ENCODE peak calls at places on chromosome 15, in four cellular contexts. O is H1, H is K562, N is HepG2. X is an unnamed sample.

GRCh38 chr15:100056411-100057072 is 285.2 kb downstream of the ADAMTS17 start:
- DNase-seq in O (no peak), H (no peak), N (no peak), X (no peak)

GRCh38 chr15:49096090-49096750 is 50.0 kb upstream of the SECISBP2L start:
- DNase-seq in O (no peak), H (peak), N (peak), X (no peak)

GRCh38 chr15:25242957-25243799 is 195.6 kb downstream of the UBE3A start:
- DNase-seq in O (no peak), H (no peak), N (no peak), X (peak)

GRCh38 chr15:70095387-70096214 is 2.1 kb downstream of the TLE3 start:
- DNase-seq in O (peak), H (no peak), N (no peak), X (peak)

GRCh38 chr15:82058517-82059204 is 12.8 kb upstream of the MEX3B start:
- DNase-seq in O (no peak), H (no peak), N (no peak), X (no peak)

GRCh38 chr15:62606376-62607164 is 436.0 kb upstream of the TPM1 start:
- DNase-seq in O (no peak), H (no peak), N (no peak), X (no peak)

GRCh38 chr15:89790206-89790605 is 14.1 kb downstream of the MESP2 start:
- DNase-seq in O (no peak), H (no peak), N (no peak), X (no peak)

GRCh38 chr15:40754574-40754882 is 526 bp downstream of the RMDN3 start:
- DNase-seq in O (no peak), H (peak), N (no peak), X (peak)

GRCh38 chr15:69976366-69976994 is 121.2 kb downstream of the TLE3 start:
- DNase-seq in O (peak), H (peak), N (peak), X (peak)

DNA sequence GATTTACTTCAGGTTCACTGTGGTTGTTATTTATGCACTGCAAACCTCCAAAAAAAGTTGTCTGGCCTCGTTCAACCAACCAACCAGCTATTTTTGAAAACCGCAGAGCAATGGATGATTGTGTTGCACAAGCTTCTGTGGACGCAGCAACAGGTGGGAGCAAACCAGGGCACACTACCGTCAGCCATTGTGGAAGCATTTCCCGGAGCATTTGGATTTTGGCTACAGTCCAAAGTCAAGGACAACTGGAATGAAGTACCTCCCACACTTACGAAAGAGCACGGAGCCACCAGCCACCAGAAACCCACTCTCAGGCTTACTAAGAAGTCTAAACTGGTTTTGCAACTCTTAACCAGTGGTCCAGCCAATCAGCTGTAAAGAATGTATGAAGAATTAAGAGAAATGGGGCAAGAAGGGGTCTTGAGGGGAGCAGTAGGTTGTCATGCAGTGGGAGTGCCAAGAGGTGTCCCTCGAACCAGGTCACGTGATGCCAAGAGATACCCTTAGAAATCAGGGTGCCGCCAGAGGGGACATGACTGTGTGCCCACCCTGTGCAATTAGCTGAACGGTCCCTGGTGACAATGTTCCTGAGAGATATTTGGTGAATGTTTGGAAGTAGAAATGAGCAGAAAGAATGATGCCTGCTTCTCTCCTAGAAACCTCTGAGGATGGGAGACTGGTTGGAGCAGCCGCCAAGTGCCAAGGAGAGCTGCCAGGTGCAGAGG is 68.9 kb upstream of the PCSK6 start:
- DNase-seq in O (peak), H (no peak), N (peak), X (no peak)
- TF ChIP-seq CREB1 in O (no peak), H (no peak), N (peak), X (no peak)

GRCh38 chr15:72614810-72615532 is 39.5 kb upstream of the GOLGA6B start:
- DNase-seq in O (no peak), H (no peak), N (no peak), X (no peak)
- TF ChIP-seq JUN in O (no peak), H (no peak), N (no peak), X (no peak)

GRCh38 chr15:80878242-80878866 is 99.2 kb downstream of the CEMIP start:
- DNase-seq in O (no peak), H (no peak), N (no peak), X (no peak)
- TF ChIP-seq CREB1 in O (no peak), H (no peak), N (no peak), X (no peak)

DNA sequence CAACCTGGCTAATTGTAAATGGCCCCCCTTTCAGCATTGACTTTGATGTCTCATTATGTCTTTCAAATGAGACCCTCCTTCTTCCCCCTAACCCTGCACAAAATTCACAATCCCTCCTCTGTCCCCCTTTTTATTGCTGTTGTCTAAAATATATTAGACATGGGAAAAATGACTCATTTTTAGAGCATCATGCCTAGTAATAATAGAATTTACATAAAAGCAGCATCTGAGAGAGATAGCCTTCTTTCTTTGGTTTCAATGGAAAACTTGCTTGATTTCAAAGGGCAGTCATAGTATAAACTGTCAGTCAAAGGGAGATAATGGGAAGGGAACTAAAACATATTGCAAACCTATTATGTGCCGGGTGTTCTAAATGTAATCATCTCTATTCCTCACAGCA is 34.6 kb upstream of the GREM1 start:
- DNase-seq in O (no peak), H (no peak), N (no peak), X (no peak)
- TF ChIP-seq JUN in O (no peak), H (no peak), N (no peak), X (no peak)

DNA sequence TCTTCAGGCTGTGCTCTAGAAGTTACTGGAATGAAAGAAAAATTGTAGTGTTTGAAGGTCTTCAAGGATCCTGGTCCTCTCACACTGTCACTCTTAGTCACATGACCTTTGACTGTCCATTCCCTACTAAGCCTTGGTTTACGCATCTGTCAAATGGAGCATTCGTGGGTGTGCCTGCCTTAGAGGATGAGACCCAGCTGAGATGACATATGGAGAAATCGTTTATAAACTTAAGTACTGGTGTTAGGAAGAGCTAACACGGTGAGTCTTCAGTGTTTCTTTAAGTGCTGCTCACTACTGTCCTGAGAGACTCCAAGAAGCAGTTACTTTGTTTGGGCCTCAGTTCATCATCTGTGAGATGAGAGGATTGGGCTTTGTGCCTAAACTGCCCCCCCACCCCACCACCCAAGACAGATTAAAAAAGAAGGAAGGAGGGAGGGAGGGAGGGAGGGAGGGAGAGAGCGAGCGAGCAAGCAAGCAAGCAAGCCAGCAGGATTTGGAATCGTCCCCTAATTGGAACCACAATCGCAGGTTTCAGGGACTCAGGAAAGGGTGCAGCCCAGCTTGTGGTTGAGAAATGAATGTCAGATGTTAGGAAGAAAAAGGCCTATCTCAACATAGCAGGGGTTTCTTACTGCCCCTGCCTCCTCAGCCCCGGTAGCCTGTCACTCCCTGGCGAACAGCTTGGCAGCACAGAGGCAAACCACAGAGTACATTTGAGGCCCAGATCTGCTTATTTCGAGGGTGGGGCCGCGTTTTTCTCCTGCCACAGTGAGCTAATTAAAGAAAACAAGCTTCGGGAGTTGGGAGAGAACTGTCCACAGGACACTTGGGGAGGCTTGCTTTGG is 32.7 kb downstream of the SMAD3 start:
- DNase-seq in O (no peak), H (peak), N (no peak), X (no peak)
- TF ChIP-seq CREB1 in O (no peak), H (no peak), N (no peak), X (no peak)

GRCh38 chr15:101115318-101115886 is 136.4 kb downstream of the CHSY1 start:
- DNase-seq in O (no peak), H (no peak), N (no peak), X (no peak)
- TF ChIP-seq JUN in O (no peak), H (no peak), N (no peak), X (no peak)

GRCh38 chr15:51494411-51495314 is 127.9 kb downstream of the DMXL2 start:
- DNase-seq in O (no peak), H (no peak), N (no peak), X (no peak)

GRCh38 chr15:51493892-51494291 is 128.7 kb downstream of the DMXL2 start:
- DNase-seq in O (no peak), H (no peak), N (peak), X (no peak)

GRCh38 chr15:51503003-51503402 is 119.6 kb downstream of the DMXL2 start:
- DNase-seq in O (no peak), H (no peak), N (no peak), X (no peak)

GRCh38 chr15:51499379-51499976 is 123.1 kb downstream of the DMXL2 start:
- DNase-seq in O (no peak), H (peak), N (peak), X (no peak)

DNA sequence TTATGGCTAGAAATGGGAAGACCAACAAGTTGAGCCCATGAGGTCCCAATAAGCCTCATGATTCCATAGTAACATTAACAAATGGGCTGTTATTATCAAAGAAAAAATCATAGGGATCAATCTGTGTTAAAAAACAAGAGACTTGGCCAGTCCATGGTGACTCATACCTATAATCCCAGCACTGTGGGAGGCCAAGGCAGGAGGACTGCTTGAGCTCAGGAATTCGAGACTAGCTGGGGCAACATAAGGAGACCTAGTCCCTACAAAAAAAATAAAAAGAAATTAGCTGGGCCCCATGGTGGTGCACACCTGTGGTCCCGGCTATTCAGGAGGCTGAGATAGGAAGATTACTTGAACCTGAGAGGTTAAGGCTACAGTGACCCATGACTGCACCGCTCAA is 124.8 kb downstream of the DMXL2 start:
- DNase-seq in O (no peak), H (no peak), N (no peak), X (no peak)
- TF ChIP-seq CREB1 in O (no peak), H (no peak), N (no peak), X (no peak)

DNA sequence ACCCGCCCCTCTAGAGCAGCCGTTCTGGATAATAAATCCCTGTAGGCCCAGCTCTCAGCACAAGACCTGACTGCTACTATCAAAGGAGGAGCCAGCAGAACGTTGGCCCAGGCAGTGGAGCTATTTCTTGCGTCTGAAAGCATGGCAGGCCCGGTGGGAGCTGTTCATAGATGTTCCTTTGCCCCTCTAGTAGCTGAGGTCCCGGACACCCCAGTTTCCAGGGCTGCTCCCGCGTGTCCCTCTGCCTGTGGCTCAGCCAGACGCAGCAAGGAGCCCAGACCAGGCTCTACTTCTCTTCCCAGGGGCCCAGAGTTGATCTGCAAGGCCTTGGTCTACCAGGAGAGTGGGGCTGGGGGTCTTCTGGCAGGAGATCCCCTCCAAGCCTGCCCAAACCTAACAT is 76.1 kb downstream of the FAM174B start:
- DNase-seq in O (no peak), H (no peak), N (no peak), X (no peak)
- TF ChIP-seq JUN in O (no peak), H (no peak), N (no peak), X (no peak)

DNA sequence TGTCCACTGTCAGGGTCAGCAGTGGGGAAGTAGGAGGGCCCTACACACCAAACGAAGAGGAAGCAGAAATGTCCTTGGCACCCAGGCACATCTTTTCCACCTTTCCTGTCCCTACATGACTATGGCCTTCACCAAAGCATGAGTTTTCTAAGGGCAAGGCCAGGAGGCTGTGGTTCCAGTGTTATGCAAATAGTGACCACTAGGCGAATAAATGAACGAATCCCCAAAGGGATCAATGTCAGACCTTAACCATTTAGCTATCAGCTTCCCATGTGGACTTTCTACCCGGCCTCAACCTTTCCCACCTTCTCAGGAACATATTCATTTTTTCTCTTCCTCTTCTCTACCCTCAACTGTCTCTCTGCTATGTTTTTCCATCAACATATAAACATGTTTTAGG is 63.1 kb downstream of the NTRK3 start:
- DNase-seq in O (no peak), H (peak), N (peak), X (no peak)
- TF ChIP-seq CREB1 in O (no peak), H (no peak), N (no peak), X (no peak)